ENCODE peak calls at places on chromosome 2, in eight cellular contexts. I, U, R, E, V, N, O and F are unnamed samples.

GRCh38 chr2:165018207-165018606 is 62.9 kb upstream of the SLC38A11 start:
- DNase-seq in I (no peak), U (no peak), R (peak; percentile 12), E (no peak), V (no peak), N (no peak), O (no peak), F (no peak)

GRCh38 chr2:192741889-192742288 is 547.2 kb upstream of the TMEFF2 start:
- DNase-seq in I (peak; percentile 3), U (no peak), R (peak; percentile 3), E (no peak), V (peak; percentile 29), N (no peak), O (no peak), F (no peak)

GRCh38 chr2:176508984-176509383 is 239.7 kb downstream of the MTX2 start:
- DNase-seq in I (no peak), U (no peak), R (no peak), E (peak; percentile 48), V (no peak), N (no peak), O (no peak), F (no peak)

GRCh38 chr2:73986085-73986680 is 1.5 kb downstream of the TET3 start:
- DNase-seq in I (no peak), U (no peak), R (no peak), E (no peak), V (no peak), N (no peak), O (no peak), F (no peak)

GRCh38 chr2:145635706-145636427 is 1115.9 kb upstream of the ZEB2 start:
- DNase-seq in I (no peak), U (no peak), R (no peak), E (no peak), V (no peak), N (no peak), O (no peak), F (no peak)

GRCh38 chr2:173750332-173750731 is 214.8 kb downstream of the SP3 start:
- DNase-seq in I (no peak), U (no peak), R (no peak), E (no peak), V (no peak), N (no peak), O (peak; percentile 30), F (peak; percentile 24)

GRCh38 chr2:47558116-47559078 is 155.4 kb downstream of the MSH2 start:
- DNase-seq in I (no peak), U (no peak), R (no peak), E (no peak), V (no peak), N (no peak), O (no peak), F (no peak)

GRCh38 chr2:157476915-157477709 is 33.2 kb upstream of the CYTIP start:
- DNase-seq in I (no peak), U (no peak), R (no peak), E (no peak), V (no peak), N (no peak), O (no peak), F (no peak)

GRCh38 chr2:154978710-154979109 is 280.2 kb downstream of the KCNJ3 start:
- DNase-seq in I (no peak), U (no peak), R (no peak), E (no peak), V (no peak), N (no peak), O (no peak), F (no peak)

GRCh38 chr2:8582191-8582849 is 99.5 kb upstream of the ID2 start:
- DNase-seq in I (no peak), U (no peak), R (no peak), E (no peak), V (no peak), N (no peak), O (no peak), F (no peak)

GRCh38 chr2:134704173-134704572 is 14.6 kb downstream of the TMEM163 start:
- DNase-seq in I (no peak), U (no peak), R (no peak), E (no peak), V (no peak), N (no peak), O (no peak), F (no peak)

GRCh38 chr2:139791330-139791729 is 1011.1 kb upstream of the NXPH2 start:
- DNase-seq in I (no peak), U (no peak), R (peak; percentile 49), E (no peak), V (no peak), N (no peak), O (no peak), F (peak; percentile 35)

GRCh38 chr2:209671280-209671679 is 100.4 kb upstream of the UNC80 start:
- DNase-seq in I (no peak), U (no peak), R (no peak), E (no peak), V (no peak), N (no peak), O (no peak), F (no peak)

GRCh38 chr2:226544581-226545210 is 254.9 kb downstream of the IRS1 start:
- DNase-seq in I (no peak), U (no peak), R (no peak), E (no peak), V (no peak), N (no peak), O (no peak), F (no peak)

GRCh38 chr2:205361272-205361671 is 321.0 kb upstream of the NRP2 start:
- DNase-seq in I (no peak), U (no peak), R (no peak), E (no peak), V (no peak), N (no peak), O (no peak), F (no peak)

GRCh38 chr2:112679484-112679883 is 33.7 kb downstream of the SLC20A1 start:
- DNase-seq in I (no peak), U (no peak), R (no peak), E (no peak), V (no peak), N (no peak), O (no peak), F (no peak)

GRCh38 chr2:10757814-10758286 is 36.4 kb downstream of the ATP6V1C2 start:
- DNase-seq in I (no peak), U (no peak), R (no peak), E (no peak), V (no peak), N (no peak), O (no peak), F (no peak)

DNA sequence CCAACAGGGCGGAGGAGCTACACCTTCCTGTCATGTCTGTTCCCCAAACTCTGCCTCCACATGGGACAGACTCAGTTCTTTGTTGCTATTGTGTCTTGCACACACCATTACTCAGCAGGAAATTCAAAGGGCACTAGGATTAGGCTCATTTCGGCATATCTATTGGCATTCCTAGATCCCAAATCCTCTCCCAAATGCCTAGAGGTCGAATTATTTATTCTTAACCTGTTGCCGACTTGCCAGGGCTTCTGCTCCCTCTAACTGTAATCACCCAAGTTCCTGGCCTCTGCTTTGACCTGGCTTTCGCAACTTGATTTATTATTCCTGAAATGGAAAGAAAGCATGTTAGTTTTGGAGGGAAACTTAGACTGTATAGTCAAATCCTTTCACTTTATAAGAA is 67.8 kb upstream of the ST6GAL2 start:
- DNase-seq in I (no peak), U (no peak), R (no peak), E (no peak), V (no peak), N (no peak), O (no peak), F (no peak)
- H3K9ac ChIP-seq in I (no peak overlapping the region), U (no peak overlapping the region), R (no peak overlapping the region), E (no peak overlapping the region), V (no peak overlapping the region), N (no peak overlapping the region), O (no peak overlapping the region), F (no peak overlapping the region)

GRCh38 chr2:28643911-28644334 is 107.7 kb upstream of the PPP1CB start:
- DNase-seq in I (no peak), U (no peak), R (peak; percentile 43), E (no peak), V (no peak), N (no peak), O (peak; percentile 32), F (peak; percentile 73)
- H3K27ac ChIP-seq in I (no peak overlapping the region), U (no peak overlapping the region), R (peak overlapping the region; percentile 42), E (no peak overlapping the region), V (no peak overlapping the region), N (no peak overlapping the region), O (no peak overlapping the region), F (peak overlapping the region; percentile 40)

GRCh38 chr2:235047171-235048160 is 95.6 kb downstream of the SH3BP4 start:
- DNase-seq in I (no peak), U (no peak), R (no peak), E (no peak), V (no peak), N (no peak), O (no peak), F (no peak)

GRCh38 chr2:235048549-235048948 is 96.7 kb downstream of the SH3BP4 start:
- DNase-seq in I (no peak), U (no peak), R (no peak), E (no peak), V (no peak), N (no peak), O (no peak), F (no peak)

GRCh38 chr2:235049719-235050118 is 97.9 kb downstream of the SH3BP4 start:
- DNase-seq in I (no peak), U (no peak), R (peak; percentile 77), E (no peak), V (no peak), N (no peak), O (no peak), F (peak; percentile 44)

GRCh38 chr2:235050992-235051351 is 99.2 kb downstream of the SH3BP4 start:
- DNase-seq in I (peak; percentile 82), U (peak; percentile 32), R (peak; percentile 89), E (no peak), V (peak; percentile 46), N (no peak), O (peak; percentile 88), F (peak; percentile 97)

DNA sequence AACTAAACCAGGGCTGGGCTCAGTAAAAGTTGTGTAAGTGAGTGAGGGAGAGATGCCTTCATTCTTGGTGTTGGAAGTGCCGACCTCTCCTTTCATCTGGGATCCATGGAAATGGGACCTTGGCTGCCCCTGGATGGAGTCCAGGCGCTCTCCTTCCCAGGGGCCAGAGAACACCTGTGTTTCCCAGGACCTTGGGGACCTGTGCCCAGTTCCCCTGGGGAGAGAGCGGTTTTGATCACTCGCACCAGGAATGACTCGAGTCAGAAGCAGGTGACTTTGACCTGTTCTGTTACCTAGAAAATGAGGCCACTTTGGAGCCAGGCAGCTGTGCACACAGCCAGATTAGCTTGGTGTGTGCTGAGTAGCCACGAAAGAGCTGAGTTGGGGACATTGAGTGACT is 97.3 kb downstream of the SH3BP4 start:
- DNase-seq in I (no peak), U (no peak), R (no peak), E (no peak), V (no peak), N (no peak), O (no peak), F (no peak)
- TF ChIP-seq POLR2AphosphoS5 in I (no peak), U (no peak), R (no peak), E (no peak), V (no peak), N (no peak), O (no peak), F (no peak)

DNA sequence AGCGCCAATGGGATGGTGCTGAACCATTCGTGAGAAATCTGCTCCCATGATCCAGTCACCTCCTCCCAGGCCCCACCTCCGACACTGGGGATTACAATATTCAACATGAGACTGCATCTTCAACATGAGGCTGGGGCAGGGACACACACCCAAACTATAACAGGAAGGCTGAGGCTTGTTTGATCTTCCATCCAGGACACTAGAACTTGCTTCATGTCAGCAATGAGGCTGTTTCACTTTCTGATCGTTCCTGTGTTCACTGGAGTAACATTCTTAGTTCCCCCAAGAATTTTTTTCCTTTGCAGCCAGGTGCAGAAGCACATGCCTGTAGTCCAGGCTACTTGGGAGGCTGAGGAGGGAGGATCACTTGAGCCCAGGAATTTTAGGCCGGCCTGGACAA is 30.8 kb upstream of the SOX11 start:
- DNase-seq in I (no peak), U (no peak), R (no peak), E (no peak), V (no peak), N (no peak), O (no peak), F (no peak)
- H3K9ac ChIP-seq in I (no peak overlapping the region), U (no peak overlapping the region), R (no peak overlapping the region), E (no peak overlapping the region), V (no peak overlapping the region), N (no peak overlapping the region), O (no peak overlapping the region), F (no peak overlapping the region)